ENCODE peak calls at places on chromosome 19, in seven cellular contexts. I, P, J, D, S, K and X are unnamed samples.
A peak's percentile ranks its signal among the peaks of the same experiment; 100 is the strongest.

GRCh38 chr19:42091300-42092266 is 15.6 kb downstream of the ZNF574 start:
- DNase-seq in K (no peak), J (no peak), P (peak; percentile 69), S (no peak), I (no peak), D (no peak), X (no peak)

GRCh38 chr19:51194527-51195315 is 30.2 kb upstream of the CD33 start:
- DNase-seq in P (peak; percentile 30), K (no peak), I (no peak), S (no peak), D (no peak), J (no peak), X (no peak)

GRCh38 chr19:31304877-31305312 is 44.3 kb downstream of the TSHZ3 start:
- DNase-seq in P (no peak), D (no peak), J (no peak), K (no peak), I (no peak), S (no peak), X (peak; percentile 66)

GRCh38 chr19:5170329-5170745 is 170.3 kb downstream of the PTPRS start:
- DNase-seq in S (no peak), D (peak; percentile 32), P (no peak), I (no peak), J (no peak), K (no peak), X (no peak)

GRCh38 chr19:28705008-28705407 is 507.9 kb downstream of the UQCRFS1 start:
- DNase-seq in J (no peak), K (no peak), D (no peak), I (no peak), S (no peak), P (peak; percentile 91), X (no peak)

GRCh38 chr19:5387472-5387871 is 46.9 kb upstream of the PTPRS start:
- DNase-seq in S (no peak), P (no peak), D (no peak), J (no peak), K (no peak), I (no peak), X (no peak)

GRCh38 chr19:19250196-19250801 is 22.8 kb downstream of the TM6SF2 start:
- DNase-seq in J (no peak), I (no peak), S (no peak), K (no peak), D (no peak), P (no peak), X (no peak)

GRCh38 chr19:15173746-15174404 is 26.9 kb downstream of the NOTCH3 start:
- DNase-seq in D (no peak), J (no peak), P (peak; percentile 46), S (no peak), I (peak; percentile 26), K (no peak), X (peak; percentile 36)

GRCh38 chr19:17049711-17050280 is 23.2 kb upstream of the CPAMD8 start:
- DNase-seq in P (no peak), K (no peak), I (no peak), J (peak; percentile 38), S (no peak), D (no peak), X (no peak)

GRCh38 chr19:46739290-46739771 is 6.5 kb upstream of the FKRP start:
- DNase-seq in P (no peak), K (no peak), S (peak; percentile 85), I (no peak), J (peak; percentile 64), D (no peak), X (no peak)

GRCh38 chr19:52527954-52528326 is 472 bp downstream of the ZNF808 start:
- DNase-seq in P (no peak), S (no peak), I (no peak), J (peak; percentile 24), D (no peak), K (no peak), X (no peak)

GRCh38 chr19:17337675-17338439 is 504 bp downstream of the GTPBP3 start:
- DNase-seq in I (no peak), P (peak; percentile 81), S (no peak), K (no peak), D (no peak), J (no peak), X (no peak)

GRCh38 chr19:9792191-9793050 is 23.9 kb upstream of the ZNF846 start:
- DNase-seq in D (peak; percentile 81), J (peak; percentile 92), P (peak; percentile 78), I (peak; percentile 95), S (peak; percentile 94), K (peak; percentile 92), X (peak; percentile 85)

GRCh38 chr19:3387645-3388589 is 21.5 kb downstream of the NFIC start:
- DNase-seq in I (no peak), J (peak; percentile 80), K (no peak), D (no peak), S (peak; percentile 84), P (no peak), X (no peak)

GRCh38 chr19:2341247-2341705 is 12.8 kb downstream of the SPPL2B start:
- DNase-seq in D (no peak), I (no peak), K (no peak), P (no peak), S (no peak), J (no peak), X (no peak)

GRCh38 chr19:18743281-18743825 is 47.8 kb downstream of the COMP start:
- DNase-seq in I (no peak), S (peak; percentile 81), J (peak; percentile 74), P (no peak), D (no peak), K (no peak), X (no peak)

GRCh38 chr19:34999498-35000337 is at the start of gene GRAMD1A:
- DNase-seq in J (peak; percentile 91), S (peak; percentile 87), K (peak; percentile 84), P (peak; percentile 75), D (peak; percentile 49), I (peak; percentile 80), X (peak; percentile 70)

GRCh38 chr19:46499692-46500091 is 4.0 kb upstream of the PNMA8B start:
- DNase-seq in D (no peak), I (no peak), K (no peak), P (no peak), J (no peak), S (no peak), X (no peak)

GRCh38 chr19:18999896-19000620 is 33.3 kb downstream of the SUGP2 start:
- DNase-seq in I (no peak), K (no peak), D (no peak), J (no peak), P (peak; percentile 27), S (no peak), X (peak; percentile 9)

GRCh38 chr19:871446-872265 is 12.2 kb downstream of the CFD start:
- DNase-seq in I (no peak), D (no peak), K (no peak), P (no peak), S (no peak), J (no peak), X (no peak)

GRCh38 chr19:18785179-18786124 is 5.7 kb downstream of the COMP start:
- DNase-seq in K (no peak), I (peak; percentile 38), P (peak; percentile 59), D (peak; percentile 39), J (peak; percentile 81), S (peak; percentile 75), X (no peak)

GRCh38 chr19:45939792-45940514 is 25.4 kb upstream of the NANOS2 start:
- DNase-seq in J (no peak), I (no peak), K (peak; percentile 52), S (no peak), P (no peak), D (no peak), X (no peak)

GRCh38 chr19:53867225-53868090 is at the start of gene MYADM:
- DNase-seq in J (peak; percentile 100), S (peak; percentile 99), K (peak; percentile 97), P (peak; percentile 99), D (peak; percentile 100), I (peak; percentile 88), X (peak; percentile 87)

GRCh38 chr19:4064551-4065260 is 2.0 kb downstream of the ZBTB7A start:
- DNase-seq in S (no peak), P (peak; percentile 64), J (peak; percentile 73), D (no peak), I (no peak), K (no peak), X (no peak)